ENCODE peak calls at places on chromosome 3, in nine cellular contexts. One of them, this sample, is unnamed.

GRCh38 chr3:143633816-143634215 is 214.5 kb downstream of the SLC9A9 start:
- DNase-seq in H7: no peak
- DNase-seq in ureter: no peak
- DNase-seq in NCI-H1092: no peak
- DNase-seq in NCI-H510A treated with DMSO at 0.1 percent for 48 hours: no peak
- DNase-seq in COLO829: no peak
- DNase-seq in T-helper 1 cell: no peak
- DNase-seq in KG1: no peak
- DNase-seq in activated T-cell treated with anti-CD3 and anti-CD28 coated beads, Interleukin-2, amount 50 U/mL, for 1 hour: no peak
- DNase-seq in this sample: no peak

GRCh38 chr3:141878812-141879211 is 2.4 kb downstream of the ATP1B3 start:
- DNase-seq in KG1: no peak
- DNase-seq in NCI-H510A treated with DMSO at 0.1 percent for 48 hours: no peak
- DNase-seq in NCI-H1092: no peak
- DNase-seq in T-helper 1 cell: no peak
- DNase-seq in ureter: no peak
- DNase-seq in activated T-cell treated with anti-CD3 and anti-CD28 coated beads, Interleukin-2, amount 50 U/mL, for 1 hour: no peak
- DNase-seq in COLO829: no peak
- DNase-seq in H7: no peak
- DNase-seq in this sample: no peak

GRCh38 chr3:126180477-126181397 is at the start of gene ALDH1L1:
- DNase-seq in T-helper 1 cell: no peak
- DNase-seq in activated T-cell treated with anti-CD3 and anti-CD28 coated beads, Interleukin-2, amount 50 U/mL, for 1 hour: no peak
- DNase-seq in NCI-H1092: no peak
- DNase-seq in NCI-H510A treated with DMSO at 0.1 percent for 48 hours: peak
- DNase-seq in H7: peak
- DNase-seq in KG1: no peak
- DNase-seq in COLO829: no peak
- DNase-seq in ureter: peak
- DNase-seq in this sample: no peak

GRCh38 chr3:144361002-144361401 is 389.4 kb downstream of the DIPK2A start:
- DNase-seq in ureter: no peak
- DNase-seq in NCI-H510A treated with DMSO at 0.1 percent for 48 hours: no peak
- DNase-seq in activated T-cell treated with anti-CD3 and anti-CD28 coated beads, Interleukin-2, amount 50 U/mL, for 1 hour: no peak
- DNase-seq in H7: no peak
- DNase-seq in COLO829: no peak
- DNase-seq in KG1: no peak
- DNase-seq in T-helper 1 cell: no peak
- DNase-seq in NCI-H1092: no peak
- DNase-seq in this sample: no peak

GRCh38 chr3:27943106-27943505 is 221.0 kb upstream of the EOMES start:
- DNase-seq in H7: peak
- DNase-seq in NCI-H1092: no peak
- DNase-seq in activated T-cell treated with anti-CD3 and anti-CD28 coated beads, Interleukin-2, amount 50 U/mL, for 1 hour: no peak
- DNase-seq in NCI-H510A treated with DMSO at 0.1 percent for 48 hours: no peak
- DNase-seq in ureter: no peak
- DNase-seq in COLO829: no peak
- DNase-seq in KG1: no peak
- DNase-seq in T-helper 1 cell: no peak
- DNase-seq in this sample: no peak

GRCh38 chr3:46049093-46049492 is 21.8 kb upstream of the XCR1 start:
- DNase-seq in NCI-H1092: no peak
- DNase-seq in T-helper 1 cell: no peak
- DNase-seq in COLO829: no peak
- DNase-seq in ureter: no peak
- DNase-seq in KG1: no peak
- DNase-seq in NCI-H510A treated with DMSO at 0.1 percent for 48 hours: no peak
- DNase-seq in H7: no peak
- DNase-seq in activated T-cell treated with anti-CD3 and anti-CD28 coated beads, Interleukin-2, amount 50 U/mL, for 1 hour: no peak
- DNase-seq in this sample: no peak

GRCh38 chr3:174398761-174399160 is 460.4 kb upstream of the NAALADL2 start:
- DNase-seq in ureter: no peak
- DNase-seq in NCI-H510A treated with DMSO at 0.1 percent for 48 hours: no peak
- DNase-seq in H7: no peak
- DNase-seq in T-helper 1 cell: no peak
- DNase-seq in KG1: no peak
- DNase-seq in COLO829: no peak
- DNase-seq in NCI-H1092: no peak
- DNase-seq in activated T-cell treated with anti-CD3 and anti-CD28 coated beads, Interleukin-2, amount 50 U/mL, for 1 hour: no peak
- DNase-seq in this sample: no peak

GRCh38 chr3:184740509-184741258 is 28.8 kb upstream of the MAGEF1 start:
- DNase-seq in COLO829: no peak
- DNase-seq in NCI-H1092: no peak
- DNase-seq in H7: no peak
- DNase-seq in T-helper 1 cell: no peak
- DNase-seq in KG1: no peak
- DNase-seq in activated T-cell treated with anti-CD3 and anti-CD28 coated beads, Interleukin-2, amount 50 U/mL, for 1 hour: no peak
- DNase-seq in ureter: peak
- DNase-seq in NCI-H510A treated with DMSO at 0.1 percent for 48 hours: no peak
- DNase-seq in this sample: no peak

GRCh38 chr3:157738441-157738840 is 235.2 kb upstream of the VEPH1 start:
- DNase-seq in H7: no peak
- DNase-seq in ureter: no peak
- DNase-seq in NCI-H510A treated with DMSO at 0.1 percent for 48 hours: no peak
- DNase-seq in activated T-cell treated with anti-CD3 and anti-CD28 coated beads, Interleukin-2, amount 50 U/mL, for 1 hour: no peak
- DNase-seq in KG1: no peak
- DNase-seq in T-helper 1 cell: no peak
- DNase-seq in COLO829: no peak
- DNase-seq in NCI-H1092: no peak
- DNase-seq in this sample: no peak

GRCh38 chr3:78235841-78236240 is 1195.9 kb downstream of the ROBO2 start:
- DNase-seq in H7: no peak
- DNase-seq in activated T-cell treated with anti-CD3 and anti-CD28 coated beads, Interleukin-2, amount 50 U/mL, for 1 hour: no peak
- DNase-seq in COLO829: no peak
- DNase-seq in KG1: no peak
- DNase-seq in ureter: no peak
- DNase-seq in NCI-H1092: no peak
- DNase-seq in T-helper 1 cell: no peak
- DNase-seq in NCI-H510A treated with DMSO at 0.1 percent for 48 hours: no peak
- DNase-seq in this sample: no peak

GRCh38 chr3:11509175-11510000 is 134.3 kb downstream of the VGLL4 start:
- DNase-seq in NCI-H510A treated with DMSO at 0.1 percent for 48 hours: peak
- DNase-seq in COLO829: peak
- DNase-seq in NCI-H1092: no peak
- DNase-seq in ureter: peak
- DNase-seq in H7: peak
- DNase-seq in KG1: no peak
- DNase-seq in activated T-cell treated with anti-CD3 and anti-CD28 coated beads, Interleukin-2, amount 50 U/mL, for 1 hour: no peak
- DNase-seq in T-helper 1 cell: no peak
- DNase-seq in this sample: no peak

GRCh38 chr3:50388021-50388719 is 28.8 kb upstream of the TMEM115 start:
- DNase-seq in ureter: no peak
- DNase-seq in KG1: no peak
- DNase-seq in NCI-H510A treated with DMSO at 0.1 percent for 48 hours: peak
- DNase-seq in NCI-H1092: no peak
- DNase-seq in H7: peak
- DNase-seq in COLO829: no peak
- DNase-seq in T-helper 1 cell: no peak
- DNase-seq in activated T-cell treated with anti-CD3 and anti-CD28 coated beads, Interleukin-2, amount 50 U/mL, for 1 hour: no peak
- DNase-seq in this sample: no peak

GRCh38 chr3:155519081-155519480 is 225.6 kb upstream of the STRIT1 start:
- DNase-seq in T-helper 1 cell: no peak
- DNase-seq in activated T-cell treated with anti-CD3 and anti-CD28 coated beads, Interleukin-2, amount 50 U/mL, for 1 hour: no peak
- DNase-seq in NCI-H510A treated with DMSO at 0.1 percent for 48 hours: peak
- DNase-seq in H7: no peak
- DNase-seq in ureter: no peak
- DNase-seq in KG1: no peak
- DNase-seq in NCI-H1092: no peak
- DNase-seq in COLO829: no peak
- DNase-seq in this sample: no peak

GRCh38 chr3:9781978-9782575 is 10.2 kb downstream of the TADA3 start:
- DNase-seq in NCI-H510A treated with DMSO at 0.1 percent for 48 hours: no peak
- DNase-seq in ureter: no peak
- DNase-seq in H7: no peak
- DNase-seq in activated T-cell treated with anti-CD3 and anti-CD28 coated beads, Interleukin-2, amount 50 U/mL, for 1 hour: no peak
- DNase-seq in NCI-H1092: no peak
- DNase-seq in T-helper 1 cell: no peak
- DNase-seq in COLO829: no peak
- DNase-seq in KG1: no peak
- DNase-seq in this sample: no peak

GRCh38 chr3:60708191-60708975 is 542.9 kb downstream of the FHIT start:
- DNase-seq in KG1: no peak
- DNase-seq in COLO829: no peak
- DNase-seq in ureter: no peak
- DNase-seq in H7: no peak
- DNase-seq in activated T-cell treated with anti-CD3 and anti-CD28 coated beads, Interleukin-2, amount 50 U/mL, for 1 hour: no peak
- DNase-seq in NCI-H1092: peak
- DNase-seq in T-helper 1 cell: no peak
- DNase-seq in NCI-H510A treated with DMSO at 0.1 percent for 48 hours: peak
- DNase-seq in this sample: no peak